ENCODE peak calls at places on chromosomes 13 and 19, in four cellular contexts. One of them, this sample, is unnamed.

GRCh38 chr13:106561551-106562170 is 6.3 kb downstream of the ARGLU1 start:
- DNase-seq in NCI-H1105: no peak
- DNase-seq in activated CD4-positive, alpha-beta T cell treated with anti-CD3 and anti-CD28 coated beads, Interleukin-2, amount 50 U/mL, for 24 hours: peak; percentile 33
- DNase-seq in activated CD8-positive, alpha-beta memory T cell treated with anti-CD3 and anti-CD28 coated beads for 24 hours: peak; percentile 65
- DNase-seq in this sample: peak; percentile 39

GRCh38 chr19:44552324-44552723 is 22.8 kb upstream of the CEACAM20 start:
- DNase-seq in activated CD8-positive, alpha-beta memory T cell treated with anti-CD3 and anti-CD28 coated beads for 24 hours: peak; percentile 58
- DNase-seq in activated CD4-positive, alpha-beta T cell treated with anti-CD3 and anti-CD28 coated beads, Interleukin-2, amount 50 U/mL, for 24 hours: no peak
- DNase-seq in NCI-H1105: no peak
- DNase-seq in this sample: peak; percentile 12

GRCh38 chr19:19464339-19465098 is 50.8 kb downstream of the TSSK6 start:
- DNase-seq in activated CD4-positive, alpha-beta T cell treated with anti-CD3 and anti-CD28 coated beads, Interleukin-2, amount 50 U/mL, for 24 hours: no peak
- DNase-seq in activated CD8-positive, alpha-beta memory T cell treated with anti-CD3 and anti-CD28 coated beads for 24 hours: no peak
- DNase-seq in NCI-H1105: no peak
- DNase-seq in this sample: peak; percentile 76

GRCh38 chr13:99986751-99987150 is 5.2 kb downstream of the ZIC2 start:
- DNase-seq in activated CD8-positive, alpha-beta memory T cell treated with anti-CD3 and anti-CD28 coated beads for 24 hours: no peak
- DNase-seq in NCI-H1105: no peak
- DNase-seq in activated CD4-positive, alpha-beta T cell treated with anti-CD3 and anti-CD28 coated beads, Interleukin-2, amount 50 U/mL, for 24 hours: no peak
- DNase-seq in this sample: no peak

GRCh38 chr19:409006-409514 is at the start of gene C2CD4C:
- DNase-seq in NCI-H1105: no peak
- DNase-seq in activated CD8-positive, alpha-beta memory T cell treated with anti-CD3 and anti-CD28 coated beads for 24 hours: no peak
- DNase-seq in activated CD4-positive, alpha-beta T cell treated with anti-CD3 and anti-CD28 coated beads, Interleukin-2, amount 50 U/mL, for 24 hours: no peak
- DNase-seq in this sample: no peak

GRCh38 chr19:18856385-18857126 is 24.8 kb downstream of the UPF1 start:
- DNase-seq in activated CD4-positive, alpha-beta T cell treated with anti-CD3 and anti-CD28 coated beads, Interleukin-2, amount 50 U/mL, for 24 hours: no peak
- DNase-seq in activated CD8-positive, alpha-beta memory T cell treated with anti-CD3 and anti-CD28 coated beads for 24 hours: no peak
- DNase-seq in NCI-H1105: no peak
- DNase-seq in this sample: peak; percentile 51

GRCh38 chr19:19410553-19411550 is 5.4 kb downstream of the GATAD2A start:
- DNase-seq in activated CD4-positive, alpha-beta T cell treated with anti-CD3 and anti-CD28 coated beads, Interleukin-2, amount 50 U/mL, for 24 hours: peak; percentile 45
- DNase-seq in activated CD8-positive, alpha-beta memory T cell treated with anti-CD3 and anti-CD28 coated beads for 24 hours: peak; percentile 73
- DNase-seq in NCI-H1105: no peak
- DNase-seq in this sample: no peak

GRCh38 chr13:79681069-79681468 is 200.1 kb downstream of the NDFIP2 start:
- DNase-seq in activated CD8-positive, alpha-beta memory T cell treated with anti-CD3 and anti-CD28 coated beads for 24 hours: no peak
- DNase-seq in NCI-H1105: no peak
- DNase-seq in activated CD4-positive, alpha-beta T cell treated with anti-CD3 and anti-CD28 coated beads, Interleukin-2, amount 50 U/mL, for 24 hours: no peak
- DNase-seq in this sample: no peak

GRCh38 chr19:55877211-55877610 is 40.9 kb downstream of the NLRP4 start:
- DNase-seq in NCI-H1105: no peak
- DNase-seq in activated CD8-positive, alpha-beta memory T cell treated with anti-CD3 and anti-CD28 coated beads for 24 hours: no peak
- DNase-seq in activated CD4-positive, alpha-beta T cell treated with anti-CD3 and anti-CD28 coated beads, Interleukin-2, amount 50 U/mL, for 24 hours: no peak
- DNase-seq in this sample: no peak

GRCh38 chr13:102968572-102969228 is 97.5 kb downstream of the SLC10A2 start:
- DNase-seq in activated CD4-positive, alpha-beta T cell treated with anti-CD3 and anti-CD28 coated beads, Interleukin-2, amount 50 U/mL, for 24 hours: no peak
- DNase-seq in NCI-H1105: no peak
- DNase-seq in activated CD8-positive, alpha-beta memory T cell treated with anti-CD3 and anti-CD28 coated beads for 24 hours: no peak
- DNase-seq in this sample: no peak

GRCh38 chr13:112881656-112882554 is 87.1 kb upstream of the MCF2L start:
- DNase-seq in activated CD4-positive, alpha-beta T cell treated with anti-CD3 and anti-CD28 coated beads, Interleukin-2, amount 50 U/mL, for 24 hours: no peak
- DNase-seq in NCI-H1105: no peak
- DNase-seq in activated CD8-positive, alpha-beta memory T cell treated with anti-CD3 and anti-CD28 coated beads for 24 hours: no peak
- DNase-seq in this sample: no peak

GRCh38 chr13:27783111-27783510 is 9.2 kb upstream of the GSX1 start:
- DNase-seq in activated CD8-positive, alpha-beta memory T cell treated with anti-CD3 and anti-CD28 coated beads for 24 hours: no peak
- DNase-seq in NCI-H1105: no peak
- DNase-seq in activated CD4-positive, alpha-beta T cell treated with anti-CD3 and anti-CD28 coated beads, Interleukin-2, amount 50 U/mL, for 24 hours: no peak
- DNase-seq in this sample: peak; percentile 18

GRCh38 chr19:57103573-57104277 is 16.1 kb upstream of the USP29 start:
- DNase-seq in activated CD8-positive, alpha-beta memory T cell treated with anti-CD3 and anti-CD28 coated beads for 24 hours: peak; percentile 72
- DNase-seq in NCI-H1105: peak; percentile 55
- DNase-seq in activated CD4-positive, alpha-beta T cell treated with anti-CD3 and anti-CD28 coated beads, Interleukin-2, amount 50 U/mL, for 24 hours: peak; percentile 30
- DNase-seq in this sample: peak; percentile 70

GRCh38 chr13:71015021-71015420 is 852.0 kb downstream of the DACH1 start:
- DNase-seq in NCI-H1105: no peak
- DNase-seq in activated CD8-positive, alpha-beta memory T cell treated with anti-CD3 and anti-CD28 coated beads for 24 hours: no peak
- DNase-seq in activated CD4-positive, alpha-beta T cell treated with anti-CD3 and anti-CD28 coated beads, Interleukin-2, amount 50 U/mL, for 24 hours: no peak
- DNase-seq in this sample: no peak

GRCh38 chr13:48590141-48590863 is 57.4 kb upstream of the RCBTB2 start:
- DNase-seq in activated CD8-positive, alpha-beta memory T cell treated with anti-CD3 and anti-CD28 coated beads for 24 hours: no peak
- DNase-seq in activated CD4-positive, alpha-beta T cell treated with anti-CD3 and anti-CD28 coated beads, Interleukin-2, amount 50 U/mL, for 24 hours: no peak
- DNase-seq in NCI-H1105: no peak
- DNase-seq in this sample: no peak

GRCh38 chr13:48564046-48564445 is 31.2 kb upstream of the RCBTB2 start:
- DNase-seq in activated CD8-positive, alpha-beta memory T cell treated with anti-CD3 and anti-CD28 coated beads for 24 hours: no peak
- DNase-seq in NCI-H1105: no peak
- DNase-seq in activated CD4-positive, alpha-beta T cell treated with anti-CD3 and anti-CD28 coated beads, Interleukin-2, amount 50 U/mL, for 24 hours: no peak
- DNase-seq in this sample: peak; percentile 11

GRCh38 chr19:1851581-1852293 is 3.5 kb upstream of the REXO1 start:
- DNase-seq in activated CD8-positive, alpha-beta memory T cell treated with anti-CD3 and anti-CD28 coated beads for 24 hours: peak; percentile 81
- DNase-seq in activated CD4-positive, alpha-beta T cell treated with anti-CD3 and anti-CD28 coated beads, Interleukin-2, amount 50 U/mL, for 24 hours: no peak
- DNase-seq in NCI-H1105: no peak
- DNase-seq in this sample: no peak

GRCh38 chr19:41403181-41403970 is 5.8 kb downstream of the BCKDHA start:
- DNase-seq in activated CD8-positive, alpha-beta memory T cell treated with anti-CD3 and anti-CD28 coated beads for 24 hours: no peak
- DNase-seq in NCI-H1105: no peak
- DNase-seq in activated CD4-positive, alpha-beta T cell treated with anti-CD3 and anti-CD28 coated beads, Interleukin-2, amount 50 U/mL, for 24 hours: no peak
- DNase-seq in this sample: no peak

GRCh38 chr13:69547780-69548179 is 559.8 kb upstream of the ATXN8OS start:
- DNase-seq in activated CD4-positive, alpha-beta T cell treated with anti-CD3 and anti-CD28 coated beads, Interleukin-2, amount 50 U/mL, for 24 hours: no peak
- DNase-seq in NCI-H1105: no peak
- DNase-seq in activated CD8-positive, alpha-beta memory T cell treated with anti-CD3 and anti-CD28 coated beads for 24 hours: no peak
- DNase-seq in this sample: no peak

GRCh38 chr13:80339841-80340642 is 884 bp downstream of the SPRY2 start:
- DNase-seq in NCI-H1105: no peak
- DNase-seq in activated CD8-positive, alpha-beta memory T cell treated with anti-CD3 and anti-CD28 coated beads for 24 hours: peak; percentile 65
- DNase-seq in activated CD4-positive, alpha-beta T cell treated with anti-CD3 and anti-CD28 coated beads, Interleukin-2, amount 50 U/mL, for 24 hours: no peak
- DNase-seq in this sample: peak; percentile 51